ENCODE peak calls at places on chromosomes 11 and 22, in six cellular contexts. K is substantia nigra, W is left lung, V is H9, Q is RWPE1, L is mesenchymal stem cell. R is an unnamed sample.

GRCh38 chr22:36946436-36947158 is 33.2 kb downstream of the CSF2RB start:
- DNase-seq in V (no peak), K (no peak), Q (no peak), W (no peak), L (no peak), R (no peak)

GRCh38 chr22:24107668-24108067 is 73.6 kb upstream of the SUSD2 start:
- DNase-seq in V (no peak), L (no peak), W (peak), Q (peak), K (peak), R (no peak)

GRCh38 chr11:74319139-74319538 is 7.7 kb upstream of the P4HA3 start:
- DNase-seq in W (no peak), K (no peak), Q (peak), L (peak), V (no peak), R (no peak)

GRCh38 chr11:1224109-1224485 is 1.2 kb downstream of the MUC5B start:
- DNase-seq in K (no peak), L (no peak), W (peak), Q (no peak), V (no peak), R (no peak)

GRCh38 chr11:96990934-96991333 is 601.1 kb downstream of the JRKL start:
- DNase-seq in Q (no peak), L (no peak), W (no peak), K (no peak), V (no peak), R (no peak)

GRCh38 chr11:113237261-113237660 is 77.1 kb upstream of the TTC12 start:
- DNase-seq in L (no peak), K (no peak), Q (no peak), W (no peak), V (no peak), R (no peak)

GRCh38 chr22:37162221-37163095 is 12.7 kb upstream of the IL2RB start:
- DNase-seq in L (peak), W (no peak), Q (no peak), V (no peak), K (no peak), R (no peak)

GRCh38 chr22:36586250-36586649 is 57.3 kb upstream of the EIF3D start:
- DNase-seq in K (no peak), Q (no peak), V (no peak), W (no peak), L (no peak), R (no peak)

GRCh38 chr11:13929551-13929950 is 33.0 kb upstream of the SPON1 start:
- DNase-seq in L (peak), Q (no peak), K (peak), W (no peak), V (no peak), R (no peak)

GRCh38 chr11:99632969-99633368 is 612.2 kb downstream of the CNTN5 start:
- DNase-seq in Q (no peak), V (no peak), K (no peak), L (peak), W (no peak), R (no peak)

GRCh38 chr11:43962383-43962969 is 20.0 kb downstream of the C11orf96 start:
- DNase-seq in L (peak), K (no peak), W (no peak), Q (no peak), V (no peak), R (peak)

GRCh38 chr11:2315395-2316168 is 13.8 kb downstream of the TSPAN32 start:
- DNase-seq in L (no peak), V (no peak), Q (no peak), W (no peak), K (no peak), R (no peak)

GRCh38 chr11:3609416-3610265 is 32.2 kb downstream of the ART5 start:
- DNase-seq in Q (peak), V (peak), K (no peak), L (peak), W (no peak), R (no peak)

GRCh38 chr22:45240137-45240809 is 421 bp downstream of the KIAA0930 start:
- DNase-seq in W (no peak), K (no peak), L (peak), V (no peak), Q (peak), R (peak)

GRCh38 chr11:130437848-130438247 is 9.4 kb upstream of the ADAMTS8 start:
- DNase-seq in W (no peak), L (no peak), Q (no peak), K (no peak), V (no peak), R (no peak)

GRCh38 chr22:36727110-36727509 is 23.6 kb upstream of the CACNG2 start:
- DNase-seq in W (no peak), L (no peak), Q (no peak), K (no peak), V (peak), R (no peak)

GRCh38 chr11:72623052-72623451 is 51.2 kb downstream of the PDE2A start:
- DNase-seq in Q (no peak), W (no peak), L (no peak), V (no peak), K (no peak), R (no peak)

GRCh38 chr11:104319396-104319795 is 155.4 kb upstream of the PDGFD start:
- DNase-seq in L (no peak), K (no peak), V (no peak), W (no peak), Q (no peak), R (peak)

GRCh38 chr11:64438986-64439771 is 80.2 kb downstream of the RPS6KA4 start:
- DNase-seq in W (no peak), V (no peak), K (no peak), Q (peak), L (no peak), R (peak)

GRCh38 chr11:76724162-76724768 is 53.7 kb upstream of the LRRC32 start:
- DNase-seq in L (peak), W (no peak), K (no peak), V (no peak), Q (no peak), R (peak)

GRCh38 chr11:119721129-119722120 is 7.6 kb downstream of the NECTIN1 start:
- DNase-seq in L (peak), V (peak), W (no peak), Q (peak), K (no peak), R (peak)

GRCh38 chr11:44071157-44071556 is 5.1 kb downstream of the ACCS start:
- DNase-seq in Q (no peak), K (no peak), W (no peak), L (no peak), V (peak), R (no peak)

GRCh38 chr22:44732661-44733060 is 19.7 kb upstream of the ARHGAP8 start:
- DNase-seq in W (no peak), K (no peak), V (no peak), L (no peak), Q (no peak), R (no peak)

GRCh38 chr22:50244420-50245213 is at the start of gene TUBGCP6:
- DNase-seq in K (peak), Q (peak), W (peak), V (peak), L (peak), R (peak)

GRCh38 chr22:19648419-19648929 is 65.8 kb upstream of the SEPTIN5 start:
- DNase-seq in V (no peak), K (no peak), W (no peak), L (peak), Q (no peak), R (no peak)

GRCh38 chr11:117752721-117753237 is 44.2 kb downstream of the DSCAML1 start:
- DNase-seq in W (no peak), L (no peak), V (no peak), K (no peak), Q (no peak), R (no peak)

GRCh38 chr11:123509737-123510578 is 79.9 kb downstream of the GRAMD1B start:
- DNase-seq in W (no peak), V (peak), K (peak), L (peak), Q (no peak), R (peak)

GRCh38 chr11:57073121-57073520 is 84.4 kb downstream of the OR5AK2 start:
- DNase-seq in W (no peak), K (no peak), V (no peak), Q (no peak), L (peak), R (no peak)

GRCh38 chr22:30327864-30328345 is 1.2 kb upstream of the TBC1D10A start:
- DNase-seq in K (no peak), W (no peak), L (peak), V (peak), Q (no peak), R (no peak)

GRCh38 chr11:107916671-107917241 is 11.5 kb upstream of the RAB39A start:
- DNase-seq in L (no peak), W (no peak), Q (no peak), K (no peak), V (peak), R (peak)

GRCh38 chr11:113534625-113535024 is 59.4 kb upstream of the DRD2 start:
- DNase-seq in W (no peak), L (no peak), K (no peak), V (no peak), Q (no peak), R (no peak)

GRCh38 chr11:108224908-108225786 is 2.3 kb downstream of the ATM start:
- DNase-seq in K (peak), V (no peak), W (no peak), L (no peak), Q (no peak), R (no peak)

GRCh38 chr22:25208328-25208727 is 8.7 kb downstream of the CRYBB3 start:
- DNase-seq in L (no peak), W (no peak), K (no peak), Q (no peak), V (no peak), R (no peak)

GRCh38 chr22:43823911-43824665 is 12.0 kb upstream of the EFCAB6 start:
- DNase-seq in K (no peak), W (peak), L (no peak), Q (no peak), V (peak), R (no peak)

GRCh38 chr22:17172172-17172833 is 13.2 kb upstream of the HDHD5 start:
- DNase-seq in L (no peak), Q (no peak), K (no peak), W (no peak), V (peak), R (peak)

GRCh38 chr22:38193580-38193979 is 8.2 kb upstream of the MAFF start:
- DNase-seq in Q (no peak), L (no peak), K (no peak), W (no peak), V (no peak), R (no peak)

DNA sequence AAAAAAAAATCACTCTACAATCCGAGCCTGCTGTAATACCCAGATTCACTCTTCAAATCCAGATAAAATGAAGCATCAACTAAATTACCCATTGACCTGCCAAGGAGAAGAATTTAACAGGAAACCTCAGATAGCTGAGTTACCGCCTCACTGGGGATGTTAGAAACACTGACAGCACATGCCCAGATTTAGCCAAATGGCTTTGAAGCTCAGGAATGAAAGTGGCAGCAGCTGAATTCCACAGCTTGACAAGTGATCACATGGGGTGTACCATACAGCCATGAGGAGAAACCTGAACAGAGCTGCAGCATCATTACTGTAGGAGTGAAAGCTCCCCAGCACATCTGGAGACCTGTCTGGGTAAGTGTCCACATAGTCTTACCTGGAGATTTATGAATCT is 807.6 kb downstream of the DLG2 start:
- DNase-seq in Q (no peak), W (no peak), V (no peak), K (no peak), L (no peak), R (peak)
- H3K27ac ChIP-seq in Q (no peak), W (no peak), V (no peak), K (no peak), L (no peak), R (no peak)

GRCh38 chr11:124839051-124839971 is 25.9 kb upstream of the ROBO3 start:
- DNase-seq in K (no peak), Q (no peak), W (no peak), V (peak), L (no peak), R (peak)
- H3K27ac ChIP-seq in K (no peak), Q (no peak), W (no peak), V (no peak), L (no peak), R (no peak)

GRCh38 chr22:39936523-39937145 is 23.6 kb upstream of the TMA7B start:
- DNase-seq in V (no peak), L (no peak), K (no peak), Q (no peak), W (no peak), R (no peak)

GRCh38 chr22:39933741-39934140 is 26.5 kb upstream of the TMA7B start:
- DNase-seq in V (no peak), Q (no peak), W (no peak), L (no peak), K (no peak), R (no peak)

GRCh38 chr22:39935622-39936021 is 24.6 kb upstream of the TMA7B start:
- DNase-seq in W (no peak), V (no peak), Q (no peak), L (no peak), K (no peak), R (no peak)

GRCh38 chr22:39932918-39933649 is 27.1 kb upstream of the TMA7B start:
- DNase-seq in W (no peak), V (peak), K (no peak), Q (no peak), L (peak), R (peak)

GRCh38 chr22:39935116-39935515 is 25.1 kb upstream of the TMA7B start:
- DNase-seq in V (no peak), Q (no peak), W (no peak), L (no peak), K (peak), R (no peak)
- H3K27ac ChIP-seq in V (no peak), Q (no peak), W (no peak), L (no peak), K (peak), R (no peak)

GRCh38 chr22:29040385-29041275 is 21.0 kb downstream of the C22orf31 start:
- DNase-seq in L (peak), Q (peak), W (peak), V (peak), K (peak), R (peak)

GRCh38 chr22:29044657-29045176 is 16.9 kb downstream of the C22orf31 start:
- DNase-seq in V (no peak), Q (peak), W (no peak), K (no peak), L (peak), R (no peak)

GRCh38 chr22:29039148-29039547 is 22.5 kb downstream of the C22orf31 start:
- DNase-seq in L (no peak), K (no peak), W (no peak), Q (no peak), V (no peak), R (no peak)

GRCh38 chr22:29041408-29041807 is 20.2 kb downstream of the C22orf31 start:
- DNase-seq in L (peak), K (no peak), W (no peak), V (no peak), Q (no peak), R (no peak)

GRCh38 chr22:29043906-29044575 is 17.6 kb downstream of the C22orf31 start:
- DNase-seq in W (no peak), K (no peak), V (no peak), L (peak), Q (peak), R (no peak)
- H3K27ac ChIP-seq in W (peak), K (no peak), V (no peak), L (peak), Q (peak), R (no peak)

GRCh38 chr11:19436932-19437331 is 196.2 kb upstream of the E2F8 start:
- DNase-seq in Q (no peak), K (no peak), V (no peak), W (no peak), L (no peak), R (no peak)
- H3K27ac ChIP-seq in Q (no peak), K (no peak), V (no peak), W (no peak), L (no peak), R (no peak)

GRCh38 chr11:22800482-22800881 is 29.1 kb downstream of the SVIP start:
- DNase-seq in K (no peak), Q (no peak), W (no peak), V (no peak), L (no peak), R (no peak)
- H3K27ac ChIP-seq in K (no peak), Q (no peak), W (no peak), V (no peak), L (no peak), R (no peak)

DNA sequence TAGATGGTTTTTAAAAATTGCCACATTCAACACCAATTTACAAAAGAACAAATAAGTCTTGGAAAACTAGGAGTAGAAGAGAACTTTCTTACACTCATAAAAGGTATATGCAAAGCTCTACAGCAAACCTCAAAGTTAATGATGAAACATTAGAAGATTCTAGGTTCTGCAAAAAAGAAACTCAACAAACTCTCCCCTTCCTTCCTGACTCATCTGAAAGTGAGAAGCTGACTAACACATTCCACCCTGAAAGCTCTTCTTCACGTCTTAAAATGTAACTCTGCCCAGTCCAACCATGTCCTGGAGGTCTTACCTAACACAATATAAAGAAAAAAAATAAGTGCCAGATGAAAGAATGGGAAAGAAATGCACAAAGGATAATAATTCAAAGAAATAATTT is 218.9 kb upstream of the ISX start:
- DNase-seq in K (no peak), V (no peak), Q (no peak), W (no peak), L (no peak), R (no peak)
- H3K27ac ChIP-seq in K (no peak), V (no peak), Q (no peak), W (no peak), L (no peak), R (no peak)

GRCh38 chr11:69644071-69644961 is 3.4 kb downstream of the CCND1 start:
- DNase-seq in W (peak), L (peak), V (no peak), Q (no peak), K (no peak), R (no peak)

GRCh38 chr11:69647349-69647748 is 6.4 kb downstream of the CCND1 start:
- DNase-seq in K (no peak), V (no peak), W (no peak), L (no peak), Q (no peak), R (no peak)

GRCh38 chr11:69644962-69645675 is 4.2 kb downstream of the CCND1 start:
- DNase-seq in L (no peak), W (no peak), K (no peak), V (peak), Q (no peak), R (no peak)

GRCh38 chr11:69646493-69647201 is 5.7 kb downstream of the CCND1 start:
- DNase-seq in Q (no peak), K (no peak), W (no peak), L (no peak), V (peak), R (no peak)

DNA sequence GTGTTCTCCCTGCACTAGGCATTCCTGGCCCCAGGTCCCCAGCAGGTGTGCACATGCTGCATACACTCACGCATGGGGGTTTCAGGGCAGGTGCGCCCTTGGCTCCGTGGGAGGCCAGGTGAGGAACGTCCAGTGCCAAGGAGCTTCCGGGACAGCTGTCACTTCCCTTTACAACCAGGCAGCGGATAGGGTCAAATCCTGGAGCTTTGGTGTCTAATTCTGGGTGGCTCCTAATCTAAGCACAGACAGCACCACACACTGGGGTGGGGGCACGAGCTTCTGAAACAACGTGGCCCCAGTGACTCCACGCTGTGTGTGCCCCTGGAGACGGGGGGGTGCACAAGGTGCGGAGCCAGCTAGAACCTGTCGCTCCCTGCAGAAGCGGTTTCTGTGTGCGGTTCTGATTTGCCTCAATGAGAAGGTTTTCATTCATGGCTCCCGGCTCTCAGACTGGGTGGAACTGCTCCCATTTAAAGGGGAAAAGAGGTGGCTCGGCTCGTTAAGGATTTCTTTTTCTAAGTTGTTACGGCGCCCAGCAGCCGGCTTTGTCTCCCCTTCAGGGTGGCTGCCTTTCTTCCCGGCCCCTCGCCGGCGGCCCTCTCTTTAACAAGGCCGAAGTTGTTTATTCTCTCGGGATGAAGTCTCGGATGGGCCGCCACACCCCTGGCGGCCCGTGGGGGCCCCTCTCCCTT is 5.0 kb downstream of the CCND1 start:
- DNase-seq in K (no peak), L (no peak), W (no peak), Q (no peak), V (peak), R (no peak)
- H3K27ac ChIP-seq in K (no peak), L (no peak), W (no peak), Q (peak), V (no peak), R (no peak)

GRCh38 chr11:12800032-12800671 is 125.9 kb downstream of the TEAD1 start:
- DNase-seq in W (no peak), Q (peak), V (no peak), K (no peak), L (peak), R (no peak)

GRCh38 chr11:12801976-12802375 is 127.8 kb downstream of the TEAD1 start:
- DNase-seq in Q (no peak), V (no peak), L (no peak), W (no peak), K (no peak), R (no peak)

GRCh38 chr11:12803086-12803826 is 129.0 kb downstream of the TEAD1 start:
- DNase-seq in K (no peak), Q (no peak), V (no peak), W (no peak), L (peak), R (no peak)

GRCh38 chr11:12799373-12799835 is 125.2 kb downstream of the TEAD1 start:
- DNase-seq in W (no peak), K (no peak), V (no peak), L (no peak), Q (no peak), R (no peak)

GRCh38 chr11:12802418-12803085 is 128.3 kb downstream of the TEAD1 start:
- DNase-seq in Q (peak), K (no peak), V (no peak), W (peak), L (peak), R (no peak)
- H3K27ac ChIP-seq in Q (peak), K (no peak), V (no peak), W (peak), L (peak), R (no peak)